ENCODE peak calls at places on chromosomes 6 and 20, in eight cellular contexts. J is osteoblast, E is cardiac muscle cell, Y is HCT116, V is RWPE1, I is fibroblast of lung, Q is left ventricle myocardium inferior, M is substantia nigra. C is an unnamed sample.
A peak's percentile ranks its signal among the peaks of the same experiment; 100 is the strongest.

GRCh38 chr6:51996296-51996947 is 91.0 kb downstream of the PKHD1 start:
- DNase-seq in E (no peak), V (no peak), Q (no peak), I (no peak), M (no peak), J (no peak), Y (no peak), C (no peak)

GRCh38 chr20:40435146-40435545 is 253.9 kb downstream of the MAFB start:
- DNase-seq in I (no peak), Q (no peak), E (no peak), Y (no peak), M (no peak), J (no peak), V (no peak), C (no peak)

GRCh38 chr6:78157606-78158005 is 504.8 kb downstream of the MEI4 start:
- DNase-seq in E (no peak), I (no peak), V (no peak), Q (no peak), M (no peak), J (no peak), Y (no peak), C (no peak)

GRCh38 chr20:62872184-62872862 is 10.7 kb upstream of the TCFL5 start:
- DNase-seq in J (peak; percentile 2), I (no peak), Y (no peak), E (no peak), Q (no peak), M (no peak), V (no peak), C (no peak)

GRCh38 chr20:19918965-19919329 is 98.2 kb upstream of the NAA20 start:
- DNase-seq in E (no peak), Y (no peak), M (no peak), I (no peak), Q (no peak), J (no peak), V (no peak), C (no peak)

GRCh38 chr6:31752739-31753319 is 9.6 kb upstream of the SAPCD1 start:
- DNase-seq in Y (no peak), I (peak; percentile 90), J (peak; percentile 86), V (peak; percentile 44), E (no peak), M (no peak), Q (no peak), C (no peak)

GRCh38 chr6:138160329-138161117 is 1.2 kb upstream of the ARFGEF3 start:
- DNase-seq in E (no peak), I (no peak), V (no peak), Y (no peak), J (peak; percentile 84), Q (no peak), M (no peak), C (no peak)

GRCh38 chr6:4682431-4683159 is 93.6 kb upstream of the CDYL start:
- DNase-seq in I (no peak), V (no peak), Q (no peak), Y (no peak), M (no peak), J (no peak), E (no peak), C (no peak)

GRCh38 chr20:45157977-45158376 is 16.7 kb upstream of the PI3 start:
- DNase-seq in I (peak; percentile 85), Q (no peak), M (no peak), V (peak; percentile 89), Y (peak; percentile 8), J (peak; percentile 23), E (no peak), C (no peak)

GRCh38 chr6:52310932-52311331 is 26.4 kb upstream of the MCM3 start:
- DNase-seq in M (no peak), V (no peak), I (no peak), E (no peak), Y (no peak), Q (no peak), J (no peak), C (peak; percentile 10)

GRCh38 chr6:126181173-126181741 is 158.7 kb upstream of the CENPW start:
- DNase-seq in I (no peak), Y (peak; percentile 12), J (no peak), Q (no peak), V (no peak), E (no peak), M (no peak), C (no peak)

GRCh38 chr20:3753098-3753497 is 14.5 kb downstream of the ADISSP start:
- DNase-seq in Q (no peak), E (peak; percentile 68), J (peak; percentile 99), M (no peak), V (no peak), Y (peak; percentile 38), I (peak; percentile 49), C (no peak)

GRCh38 chr6:111485316-111485715 is 2.3 kb upstream of the REV3L start:
- DNase-seq in Y (no peak), M (no peak), Q (no peak), E (no peak), V (no peak), I (peak; percentile 39), J (no peak), C (no peak)

GRCh38 chr6:111566222-111566717 is 39.4 kb downstream of the TRAF3IP2 start:
- DNase-seq in V (no peak), Y (no peak), I (no peak), J (no peak), Q (no peak), M (no peak), E (no peak), C (no peak)

GRCh38 chr20:57469418-57470211 is 55.3 kb downstream of the CTCFL start:
- DNase-seq in V (no peak), I (no peak), Q (peak; percentile 65), M (no peak), Y (no peak), E (peak; percentile 96), J (peak; percentile 75), C (peak; percentile 75)

DNA sequence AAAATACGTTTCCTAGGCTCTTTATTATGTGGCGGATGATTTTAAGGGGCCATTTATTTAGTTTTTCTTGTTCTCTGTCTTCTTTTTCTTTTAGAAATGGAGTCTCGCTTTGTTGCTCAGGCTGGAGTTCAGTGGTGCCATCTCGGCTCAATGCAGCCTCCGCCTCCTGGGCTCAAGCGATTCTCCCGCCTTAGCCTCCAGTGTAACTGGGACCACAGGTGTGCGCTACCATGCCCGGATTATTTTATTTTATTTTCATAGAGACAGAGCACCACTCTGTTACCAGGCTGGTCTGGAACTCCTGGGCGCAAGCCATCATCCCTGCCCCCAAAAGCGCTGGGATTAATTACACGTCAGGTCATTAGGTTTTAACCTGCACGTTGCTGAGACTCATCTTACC is 1.6 kb downstream of the MTHFD1L start:
- DNase-seq in E (no peak), V (no peak), J (no peak), Q (no peak), M (no peak), Y (no peak), I (no peak), C (no peak)
- H3K27ac ChIP-seq in E (peak overlapping the region; percentile 81), V (peak overlapping the region; percentile 89), J (peak overlapping the region; percentile 93), Q (peak overlapping the region; percentile 88), M (peak overlapping the region; percentile 64), Y (peak overlapping the region; percentile 93), I (peak overlapping the region; percentile 99), C (peak overlapping the region; percentile 58)

DNA sequence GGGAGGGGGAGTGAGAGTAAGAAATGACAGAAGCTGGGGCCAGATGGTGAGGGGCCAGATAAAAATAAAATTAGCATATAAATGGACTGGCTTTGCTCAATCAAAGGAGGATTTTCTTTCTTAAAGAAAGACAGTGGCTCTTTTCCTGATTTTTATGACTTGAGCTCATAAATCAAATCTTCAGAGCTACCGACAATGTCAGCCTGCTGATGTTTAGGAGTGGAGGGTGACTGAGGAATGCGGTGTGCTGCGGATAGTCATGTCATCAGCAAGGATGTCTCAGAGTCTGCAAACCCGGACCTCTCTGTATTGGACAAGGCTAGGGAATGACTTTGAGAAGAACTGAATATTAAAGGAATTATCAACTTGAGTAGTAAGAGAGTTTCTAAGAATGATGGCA is 168.4 kb downstream of the SAMD5 start:
- DNase-seq in V (no peak), Q (no peak), Y (no peak), E (no peak), M (no peak), J (no peak), I (peak; percentile 16), C (no peak)
- H3K27ac ChIP-seq in V (no peak overlapping the region), Q (no peak overlapping the region), Y (no peak overlapping the region), E (no peak overlapping the region), M (no peak overlapping the region), J (no peak overlapping the region), I (no peak overlapping the region), C (no peak overlapping the region)

GRCh38 chr20:32007787-32008616 is 2.2 kb upstream of the CCM2L start:
- DNase-seq in I (no peak), E (no peak), V (no peak), J (no peak), Y (no peak), Q (peak; percentile 58), M (no peak), C (no peak)
- H3K27ac ChIP-seq in I (no peak overlapping the region), E (no peak overlapping the region), V (no peak overlapping the region), J (no peak overlapping the region), Y (no peak overlapping the region), Q (peak overlapping the region; percentile 89), M (no peak overlapping the region), C (peak overlapping the region; percentile 12)

GRCh38 chr6:37204014-37204751 is 34.2 kb downstream of the PIM1 start:
- DNase-seq in E (no peak), Q (no peak), Y (no peak), V (no peak), I (peak; percentile 46), J (no peak), M (no peak), C (peak; percentile 15)

GRCh38 chr6:37207903-37208456 is 38.0 kb downstream of the PIM1 start:
- DNase-seq in Q (peak; percentile 81), Y (peak; percentile 77), J (peak; percentile 82), E (peak; percentile 77), V (peak; percentile 71), I (peak; percentile 59), M (no peak), C (peak; percentile 44)

GRCh38 chr6:37205189-37205996 is 35.4 kb downstream of the PIM1 start:
- DNase-seq in V (no peak), E (no peak), Y (no peak), I (no peak), M (no peak), J (no peak), Q (no peak), C (no peak)

GRCh38 chr6:37206674-37207073 is 36.7 kb downstream of the PIM1 start:
- DNase-seq in M (no peak), V (no peak), Q (no peak), E (no peak), J (no peak), I (no peak), Y (no peak), C (no peak)

DNA sequence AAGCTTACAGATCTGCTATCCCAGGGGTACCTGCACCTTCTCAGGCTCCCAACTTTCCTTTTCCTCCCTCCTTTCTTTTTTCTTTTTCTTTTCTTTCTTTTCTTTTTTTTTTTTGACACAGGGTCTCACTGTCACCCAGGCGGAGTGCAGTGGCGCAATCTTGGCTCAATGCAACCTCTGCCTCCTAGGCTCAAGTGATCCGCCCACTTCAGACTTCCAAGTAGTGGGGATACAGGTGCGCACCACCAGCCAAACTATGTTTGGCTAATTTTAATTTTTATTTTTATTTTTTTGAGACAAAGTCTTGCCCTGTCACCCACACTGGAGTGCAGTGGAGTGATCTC is 36.0 kb downstream of the PIM1 start:
- DNase-seq in J (no peak), E (no peak), I (no peak), M (no peak), Q (no peak), Y (no peak), V (no peak), C (no peak)
- H3K27ac ChIP-seq in J (no peak overlapping the region), E (no peak overlapping the region), I (no peak overlapping the region), M (no peak overlapping the region), Q (no peak overlapping the region), Y (no peak overlapping the region), V (no peak overlapping the region), C (no peak overlapping the region)